ENCODE peak calls at places on chromosomes 16 and 17, in four cellular contexts. U is CD8-positive, alpha-beta T cell; L is CD4-positive, CD25-positive, alpha-beta regulatory T cell; V is CD4-positive, alpha-beta T cell. Q is an unnamed sample.

GRCh38 chr16:5042574-5043171 is 8.9 kb upstream of the NAGPA start:
- DNase-seq in L (no peak), V (no peak), U (no peak), Q (no peak)

GRCh38 chr17:17890773-17891759 is 54.3 kb upstream of the SREBF1 start:
- DNase-seq in V (peak), U (peak), L (peak), Q (peak)

GRCh38 chr17:7241047-7241733 is 1.1 kb downstream of the GABARAP start:
- DNase-seq in U (no peak), V (no peak), L (no peak), Q (no peak)

GRCh38 chr17:7241783-7242716 is at the start of gene GABARAP:
- DNase-seq in U (peak), V (peak), L (peak), Q (peak)

GRCh38 chr16:1812732-1813163 is 13.9 kb downstream of the HAGH start:
- DNase-seq in U (peak), L (no peak), V (peak), Q (peak)

GRCh38 chr17:82300707-82301270 is 16.6 kb downstream of the CD7 start:
- DNase-seq in L (peak), V (peak), U (peak), Q (peak)

GRCh38 chr17:77327181-77327565 is 186.4 kb downstream of the SEC14L1 start:
- DNase-seq in V (no peak), U (no peak), L (no peak), Q (no peak)

GRCh38 chr16:69048328-69049120 is 56.9 kb upstream of the HAS3 start:
- DNase-seq in U (no peak), V (no peak), L (no peak), Q (no peak)

GRCh38 chr16:88927010-88927409 is 50.0 kb downstream of the CBFA2T3 start:
- DNase-seq in U (no peak), V (no peak), L (no peak), Q (no peak)

GRCh38 chr16:28943281-28943680 is 7.5 kb upstream of the NFATC2IP start:
- DNase-seq in V (no peak), U (no peak), L (no peak), Q (no peak)

GRCh38 chr17:45228985-45229517 is 7.4 kb downstream of the FMNL1 start:
- DNase-seq in V (peak), U (peak), L (peak), Q (peak)

GRCh38 chr17:29149431-29150064 is 30.6 kb downstream of the MYO18A start:
- DNase-seq in V (no peak), L (no peak), U (no peak), Q (peak)

GRCh38 chr17:73371285-73371684 is 59.5 kb upstream of the CDC42EP4 start:
- DNase-seq in L (no peak), V (no peak), U (no peak), Q (no peak)

GRCh38 chr17:63171428-63172205 is 205.6 kb downstream of the TANC2 start:
- DNase-seq in V (no peak), L (no peak), U (no peak), Q (no peak)

GRCh38 chr17:42783062-42783777 is 2.8 kb downstream of the WNK4 start:
- DNase-seq in U (no peak), L (no peak), V (no peak), Q (no peak)

GRCh38 chr17:48002208-48002919 is 31.5 kb downstream of the CDK5RAP3 start:
- DNase-seq in L (no peak), U (no peak), V (no peak), Q (no peak)

GRCh38 chr16:12057276-12057675 is 80.7 kb downstream of the SNX29 start:
- DNase-seq in U (no peak), V (no peak), L (no peak), Q (no peak)

GRCh38 chr17:1787301-1787902 is 25.5 kb downstream of the SERPINF1 start:
- DNase-seq in L (no peak), U (no peak), V (no peak), Q (no peak)

GRCh38 chr16:81445143-81445922 is 725 bp downstream of the CMIP start:
- DNase-seq in L (peak), V (no peak), U (peak), Q (peak)

GRCh38 chr17:82563318-82563717 is 43.8 kb downstream of the FOXK2 start:
- DNase-seq in L (no peak), V (no peak), U (no peak), Q (no peak)